ENCODE peak calls at places on chromosomes 7 and 10, in seven cellular contexts. P, O, K, N, Z, E and T are unnamed samples.

GRCh38 chr10:22825841-22826240 is 102.0 kb upstream of the ARMC3 start:
- DNase-seq in Z (no peak), P (peak; percentile 22), E (no peak), O (no peak), K (no peak), N (no peak), T (peak; percentile 71)

GRCh38 chr7:137091396-137091795 is 222.9 kb downstream of the CHRM2 start:
- DNase-seq in O (peak; percentile 26), Z (no peak), K (peak; percentile 56), P (peak; percentile 76), E (no peak), N (no peak), T (peak; percentile 52)

GRCh38 chr7:7761340-7761973 is 43.0 kb upstream of the RPA3 start:
- DNase-seq in E (no peak), K (peak; percentile 63), Z (no peak), P (no peak), O (no peak), N (peak; percentile 66), T (no peak)

GRCh38 chr7:66269978-66270377 is 64.8 kb downstream of the TPST1 start:
- DNase-seq in Z (no peak), K (no peak), E (no peak), N (no peak), P (no peak), O (no peak), T (no peak)

GRCh38 chr7:95630702-95631458 is 34.6 kb upstream of the PDK4 start:
- DNase-seq in E (no peak), O (no peak), N (no peak), K (peak; percentile 11), Z (peak; percentile 48), P (no peak), T (no peak)

GRCh38 chr7:8133955-8134733 is 127.8 kb downstream of the ICA1 start:
- DNase-seq in E (no peak), N (no peak), P (no peak), K (no peak), Z (no peak), O (no peak), T (no peak)

GRCh38 chr7:939843-940242 is 14.6 kb downstream of the ADAP1 start:
- DNase-seq in E (no peak), N (no peak), K (no peak), Z (no peak), P (no peak), O (no peak), T (no peak)

GRCh38 chr10:118564114-118564513 is 31.3 kb downstream of the PRLHR start:
- DNase-seq in N (no peak), K (no peak), Z (no peak), E (no peak), P (no peak), O (no peak), T (no peak)

GRCh38 chr10:50260791-50261281 is 9.5 kb upstream of the ASAH2 start:
- DNase-seq in O (no peak), E (no peak), K (no peak), N (peak; percentile 11), Z (no peak), P (no peak), T (no peak)

GRCh38 chr7:50558380-50559051 is 6.7 kb downstream of the DDC start:
- DNase-seq in Z (no peak), N (no peak), O (no peak), P (no peak), E (no peak), K (no peak), T (no peak)

GRCh38 chr7:22854158-22855048 is 31.8 kb upstream of the TOMM7 start:
- DNase-seq in Z (peak; percentile 53), N (peak; percentile 89), O (peak; percentile 58), E (peak; percentile 88), K (peak; percentile 80), P (peak; percentile 95), T (peak; percentile 86)

GRCh38 chr10:76037531-76037930 is 606.1 kb downstream of the LRMDA start:
- DNase-seq in N (no peak), P (no peak), K (peak; percentile 24), E (no peak), O (no peak), Z (peak; percentile 5), T (no peak)

GRCh38 chr7:78081888-78082287 is 283.3 kb downstream of the PHTF2 start:
- DNase-seq in Z (no peak), N (no peak), E (no peak), P (no peak), K (no peak), O (no peak), T (peak; percentile 35)

GRCh38 chr7:106377847-106378361 is 93.1 kb upstream of the NAMPT start:
- DNase-seq in O (no peak), Z (no peak), N (no peak), E (no peak), K (peak; percentile 8), P (no peak), T (no peak)

GRCh38 chr10:62456611-62457101 is 82.5 kb downstream of the ZNF365 start:
- DNase-seq in N (peak; percentile 6), E (no peak), O (no peak), P (no peak), K (no peak), Z (no peak), T (no peak)

GRCh38 chr7:135512135-135512887 is 2.4 kb upstream of the CNOT4 start:
- DNase-seq in K (peak; percentile 67), N (peak; percentile 52), E (no peak), O (peak; percentile 11), Z (peak; percentile 31), P (peak; percentile 86), T (no peak)

GRCh38 chr10:84348860-84349259 is 20.5 kb downstream of the CCSER2 start:
- DNase-seq in O (no peak), P (no peak), E (no peak), Z (no peak), K (peak; percentile 28), N (peak; percentile 88), T (no peak)

GRCh38 chr10:96616961-96617360 is 30.1 kb upstream of the TM9SF3 start:
- DNase-seq in O (no peak), E (no peak), K (no peak), Z (no peak), P (no peak), N (no peak), T (no peak)

GRCh38 chr10:96612052-96612830 is 25.4 kb upstream of the TM9SF3 start:
- DNase-seq in N (no peak), K (no peak), O (no peak), E (no peak), P (no peak), Z (no peak), T (no peak)

GRCh38 chr10:96610817-96611216 is 24.0 kb upstream of the TM9SF3 start:
- DNase-seq in Z (no peak), O (no peak), P (no peak), E (no peak), N (no peak), K (no peak), T (no peak)

GRCh38 chr10:96614515-96614914 is 27.7 kb upstream of the TM9SF3 start:
- DNase-seq in O (no peak), N (peak; percentile 87), K (peak; percentile 61), E (no peak), P (peak; percentile 25), Z (peak; percentile 41), T (no peak)

DNA sequence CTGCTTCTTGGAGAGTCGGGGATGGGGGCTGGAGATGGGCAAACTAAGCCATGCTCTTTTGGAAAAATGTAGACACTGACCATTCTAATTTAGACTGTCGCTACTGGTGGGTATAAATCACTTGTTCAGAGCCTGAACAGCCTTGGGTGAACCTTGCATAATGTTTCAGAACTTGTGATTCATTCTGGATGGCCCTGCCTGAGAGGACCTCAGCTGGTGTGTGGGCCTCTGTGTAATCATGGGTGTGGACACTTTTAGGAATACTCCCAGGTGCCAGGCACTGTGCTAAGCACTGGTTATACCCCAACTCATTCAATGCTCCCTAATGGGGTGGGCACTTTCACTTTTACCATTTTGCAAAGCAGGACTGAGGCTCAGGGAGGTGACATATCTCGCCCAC is 26.8 kb upstream of the TM9SF3 start:
- DNase-seq in N (peak; percentile 3), K (no peak), O (no peak), E (no peak), P (no peak), Z (no peak), T (no peak)
- H2AK5ac ChIP-seq in N (no peak overlapping the region), K (peak overlapping the region; percentile 83), O (no peak overlapping the region), E (no peak overlapping the region), P (no peak overlapping the region), Z (no peak overlapping the region), T (no peak overlapping the region)

GRCh38 chr7:88072036-88072714 is 138.1 kb downstream of the ADAM22 start:
- DNase-seq in N (no peak), O (no peak), K (no peak), P (no peak), E (no peak), Z (no peak), T (no peak)

GRCh38 chr7:88072715-88073055 is 138.6 kb downstream of the ADAM22 start:
- DNase-seq in E (no peak), O (no peak), K (no peak), Z (no peak), N (no peak), P (no peak), T (no peak)

GRCh38 chr7:88075216-88075615 is 141.2 kb downstream of the ADAM22 start:
- DNase-seq in Z (no peak), N (no peak), E (no peak), O (no peak), K (no peak), P (no peak), T (no peak)

GRCh38 chr7:88069093-88069492 is 135.0 kb downstream of the ADAM22 start:
- DNase-seq in Z (no peak), K (no peak), O (no peak), P (no peak), E (no peak), N (no peak), T (no peak)

GRCh38 chr7:88073625-88074024 is 139.6 kb downstream of the ADAM22 start:
- DNase-seq in E (no peak), K (no peak), Z (no peak), O (no peak), P (no peak), N (no peak), T (no peak)
- H3K4me1 ChIP-seq in E (no peaks in the 10 kb centered on the region), K (no peaks in the 10 kb centered on the region), Z (no peaks in the 10 kb centered on the region), O (no peaks in the 10 kb centered on the region), P (no peaks in the 10 kb centered on the region), N (no peaks in the 10 kb centered on the region), T (peaks cover 2% of the 10 kb centered on the region)

DNA sequence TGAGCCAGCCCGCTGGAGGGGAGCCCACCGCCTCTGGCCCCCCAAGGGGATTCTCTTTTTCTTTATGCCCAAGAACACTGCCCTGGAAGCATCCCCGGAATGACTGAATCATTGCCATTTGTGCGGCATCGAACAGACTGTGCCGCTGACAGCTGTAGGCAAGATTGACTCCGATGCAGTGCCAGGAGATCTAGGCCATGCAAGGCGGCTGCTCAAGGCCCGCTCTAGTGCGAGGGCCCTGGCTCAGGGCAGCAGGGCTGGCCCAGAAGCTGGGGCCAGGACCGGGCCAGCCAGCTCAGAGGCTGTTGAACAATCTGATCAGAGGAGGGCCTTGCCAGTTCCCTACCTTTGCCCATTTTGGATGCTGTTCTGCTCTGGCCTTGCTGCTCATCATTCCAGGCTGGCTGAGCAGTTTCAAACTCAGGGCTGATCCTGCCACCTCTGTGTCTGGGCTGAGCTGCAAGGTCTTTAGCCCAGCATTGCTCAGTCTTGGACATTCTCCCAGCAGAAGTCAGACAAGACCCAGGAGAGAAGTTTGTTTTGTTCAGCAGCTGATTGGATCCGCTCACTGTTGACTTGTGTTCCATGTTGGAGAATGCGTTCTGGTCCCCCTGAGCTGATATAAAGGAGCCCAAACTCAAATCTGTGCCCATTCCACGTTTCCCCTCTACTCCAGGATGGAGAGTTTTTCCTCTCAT is 485.2 kb upstream of the GALNT17 start:
- DNase-seq in P (no peak), K (no peak), N (no peak), Z (no peak), O (no peak), E (no peak), T (no peak)
- H2AK5ac ChIP-seq in P (peak overlapping the region; percentile 57), K (no peak overlapping the region), N (no peak overlapping the region), Z (no peak overlapping the region), O (no peak overlapping the region), E (no peak overlapping the region), T (no peak overlapping the region)

GRCh38 chr7:42494722-42495121 is 257.7 kb upstream of the GLI3 start:
- DNase-seq in N (no peak), K (peak; percentile 15), O (no peak), E (no peak), P (no peak), Z (no peak), T (no peak)
- H3K4me1 ChIP-seq in N (peaks cover 3% of the 10 kb centered on the region), K (peaks cover 9% of the 10 kb centered on the region), O (peaks cover 11% of the 10 kb centered on the region), E (peaks cover 5% of the 10 kb centered on the region), P (no peaks in the 10 kb centered on the region), Z (peaks cover 4% of the 10 kb centered on the region), T (no peaks in the 10 kb centered on the region)